ENCODE peak calls at places on chromosomes 13 and 19, in seven cellular contexts. S is NCI-H1436; P is fibroblast of the conjunctiva; G is NCI-H2029 treated with DMSO at 0.1 percent for 48 hours; V is stimulated activated CD4-positive, alpha-beta T cell treated with anti-CD3 and anti-CD28 coated beads, Interleukin-2, amount 100 ng/mL, for 24 hours; X is mucosa of gallbladder; N is stimulated activated effector memory CD8-positive, alpha-beta T cell treated with anti-CD3 and anti-CD28 coated beads, Interleukin-12 subunit alpha, Interleukin-12 subunit beta, amount 100 ng/mL, for 72 hours. C is an unnamed sample.

GRCh38 chr13:91375119-91375729 is 23.2 kb upstream of the GPC5 start:
- DNase-seq in S (no peak), N (no peak), V (no peak), P (no peak), X (no peak), G (no peak), C (no peak)

GRCh38 chr13:73273737-73274136 is 214.9 kb downstream of the KLF5 start:
- DNase-seq in S (no peak), P (peak), G (no peak), N (no peak), V (no peak), X (no peak), C (no peak)

GRCh38 chr13:63433546-63434150 is 2018.0 kb upstream of the PCDH20 start:
- DNase-seq in V (no peak), S (no peak), N (no peak), P (no peak), X (no peak), G (no peak), C (no peak)

GRCh38 chr13:97914537-97914936 is 38.9 kb upstream of the IPO5 start:
- DNase-seq in V (no peak), N (no peak), G (no peak), P (no peak), X (no peak), S (no peak), C (no peak)

GRCh38 chr19:11399667-11400066 is 15.6 kb upstream of the EPOR start:
- DNase-seq in S (no peak), N (no peak), X (no peak), P (no peak), G (no peak), V (no peak), C (no peak)

GRCh38 chr13:73000027-73000674 is 58.7 kb upstream of the KLF5 start:
- DNase-seq in X (no peak), S (peak), G (no peak), N (no peak), P (peak), V (no peak), C (no peak)

GRCh38 chr19:42292042-42292960 is 9.6 kb upstream of the PRR19 start:
- DNase-seq in V (no peak), P (no peak), N (no peak), G (no peak), S (no peak), X (no peak), C (no peak)

GRCh38 chr13:110519046-110519445 is 42.5 kb downstream of the RAB20 start:
- DNase-seq in G (no peak), V (no peak), P (no peak), S (no peak), N (no peak), X (no peak), C (no peak)

GRCh38 chr13:33633701-33634525 is 184.0 kb upstream of the RFC3 start:
- DNase-seq in S (no peak), X (no peak), P (no peak), G (no peak), N (no peak), V (no peak), C (no peak)

GRCh38 chr19:27676334-27676733 is 1536.6 kb downstream of the UQCRFS1 start:
- DNase-seq in N (no peak), S (no peak), V (no peak), X (no peak), G (no peak), P (no peak), C (no peak)

GRCh38 chr13:52862358-52863206 is 14.1 kb upstream of the PCDH8 start:
- DNase-seq in P (no peak), G (peak), X (no peak), S (no peak), N (no peak), V (no peak), C (no peak)

GRCh38 chr13:45861352-45861751 is 9.8 kb upstream of the SIAH3 start:
- DNase-seq in X (no peak), N (no peak), V (no peak), G (no peak), S (no peak), P (no peak), C (no peak)